ENCODE peak calls at places on chromosome 12, in ten cellular contexts. C is stimulated activated CD4-positive, alpha-beta T cell treated with anti-CD3 and anti-CD28 coated beads, TNF-alpha, amount 100 ng/mL, for 1 hour; U is activated CD4-positive, alpha-beta T cell treated with anti-CD3 and anti-CD28 coated beads, Interleukin-2, amount 10 ng/mL, durations not matched to agents 7 days and 5 days; V is NCI-H1436 treated with DMSO at 0.1 percent for 48 hours; Y is NCI-H2029; K is substantia nigra; Q is head of caudate nucleus; W is SW480; S is AG20443; L is mucosa of gallbladder. X is an unnamed sample.

GRCh38 chr12:10184261-10184843 is 5.5 kb downstream of the TMEM52B start:
- DNase-seq in C (no peak), V (no peak), S (peak), K (no peak), Q (no peak), W (no peak), Y (no peak), L (no peak), U (no peak), X (no peak)

GRCh38 chr12:42584539-42585174 is 4.9 kb downstream of the PRICKLE1 start:
- DNase-seq in Y (no peak), V (no peak), S (no peak), Q (no peak), K (no peak), U (no peak), W (no peak), L (no peak), C (no peak), X (no peak)

GRCh38 chr12:94640134-94640928 is 10.0 kb downstream of the TMCC3 start:
- DNase-seq in C (no peak), W (peak), S (no peak), Q (no peak), K (no peak), V (no peak), Y (no peak), L (no peak), U (peak), X (no peak)

GRCh38 chr12:70876952-70877351 is 43.6 kb downstream of the PTPRR start:
- DNase-seq in C (no peak), U (no peak), S (peak), W (no peak), V (no peak), Q (no peak), L (peak), Y (no peak), K (no peak), X (no peak)

GRCh38 chr12:68743416-68743815 is 2.6 kb upstream of the SLC35E3 start:
- DNase-seq in U (no peak), Y (no peak), Q (no peak), S (no peak), V (no peak), K (no peak), W (no peak), C (no peak), L (no peak), X (no peak)

GRCh38 chr12:117044311-117044710 is 54.9 kb downstream of the TESC start:
- DNase-seq in L (no peak), W (no peak), U (no peak), V (no peak), C (no peak), S (no peak), Y (no peak), K (no peak), Q (no peak), X (no peak)

GRCh38 chr12:120314220-120314619 is 12.1 kb downstream of the SIRT4 start:
- DNase-seq in U (no peak), L (no peak), Y (no peak), K (no peak), Q (no peak), W (no peak), S (no peak), V (no peak), C (no peak), X (peak)

GRCh38 chr12:63042646-63043045 is 107.7 kb upstream of the PPM1H start:
- DNase-seq in Y (no peak), U (no peak), V (no peak), K (no peak), C (no peak), Q (no peak), S (no peak), W (no peak), L (no peak), X (no peak)

GRCh38 chr12:124655317-124656213 is 88.2 kb upstream of the NCOR2 start:
- DNase-seq in K (peak), S (peak), L (peak), Y (peak), V (no peak), W (no peak), Q (peak), C (no peak), U (no peak), X (peak)

GRCh38 chr12:70645494-70646317 is 8.5 kb upstream of the PTPRB start:
- DNase-seq in C (no peak), Q (no peak), U (peak), L (peak), K (no peak), W (peak), V (no peak), Y (no peak), S (peak), X (peak)

GRCh38 chr12:95600567-95600966 is 49.3 kb upstream of the USP44 start:
- DNase-seq in U (no peak), L (no peak), K (no peak), S (no peak), Y (no peak), Q (no peak), V (no peak), W (no peak), C (no peak), X (no peak)

GRCh38 chr12:47818701-47819543 is 781 bp downstream of the HDAC7 start:
- DNase-seq in C (no peak), K (peak), L (no peak), S (peak), Y (no peak), V (no peak), W (peak), U (peak), Q (peak), X (peak)

X was measured in DMS53.